ENCODE peak calls at places on chromosomes 6 and 20, in nine cellular contexts. E is CD8-positive, alpha-beta T cell; B is HCT116; D is HL-60; U is hepatocyte; Y is choroid plexus epithelial cell; F is transverse colon; P is right lobe of liver; R is mucosa of descending colon. N is an unnamed sample.
A peak's percentile ranks its signal among the peaks of the same experiment; 100 is the strongest.

GRCh38 chr6:65570340-65570739 is 136.7 kb downstream of the EYS start:
- DNase-seq in E (no peak), B (no peak), D (no peak), U (no peak), Y (peak; percentile 0), F (no peak), P (no peak), R (no peak), N (no peak)

GRCh38 chr20:19964289-19965263 is 52.6 kb upstream of the NAA20 start:
- DNase-seq in E (no peak), B (no peak), D (no peak), U (peak; percentile 81), Y (peak; percentile 95), F (peak; percentile 53), P (peak; percentile 91), R (no peak), N (peak; percentile 46)

GRCh38 chr6:73121421-73121993 is 103.8 kb downstream of the KHDC1L start:
- DNase-seq in E (no peak), B (no peak), D (no peak), U (peak; percentile 22), Y (peak; percentile 29), F (no peak), P (no peak), R (no peak), N (no peak)

GRCh38 chr6:129419324-129419723 is 290.7 kb downstream of the ARHGAP18 start:
- DNase-seq in E (no peak), B (no peak), D (no peak), U (no peak), Y (no peak), F (no peak), P (no peak), R (no peak), N (no peak)

GRCh38 chr20:64144144-64144912 is 19.9 kb upstream of the MYT1 start:
- DNase-seq in E (no peak), B (no peak), D (no peak), U (no peak), Y (no peak), F (no peak), P (peak; percentile 19), R (no peak), N (no peak)

GRCh38 chr6:70221025-70221714 is 81.7 kb downstream of the COL9A1 start:
- DNase-seq in E (no peak), B (no peak), D (no peak), U (peak; percentile 66), Y (peak; percentile 53), F (no peak), P (no peak), R (no peak), N (no peak)

GRCh38 chr6:136371951-136372350 is 82.3 kb upstream of the BCLAF1 start:
- DNase-seq in E (no peak), B (no peak), D (no peak), U (no peak), Y (peak; percentile 1), F (no peak), P (no peak), R (no peak), N (no peak)

GRCh38 chr20:48850681-48851299 is 23.0 kb upstream of the PREX1 start:
- DNase-seq in E (no peak), B (no peak), D (no peak), U (no peak), Y (no peak), F (no peak), P (no peak), R (no peak), N (no peak)

GRCh38 chr6:164085086-164085485 is 670.6 kb downstream of the QKI start:
- DNase-seq in E (no peak), B (no peak), D (no peak), U (no peak), Y (no peak), F (no peak), P (no peak), R (no peak), N (no peak)

GRCh38 chr6:56540950-56541600 is 101.6 kb downstream of the DST start:
- DNase-seq in E (no peak), B (no peak), D (no peak), U (peak; percentile 14), Y (no peak), F (no peak), P (no peak), R (no peak), N (no peak)

GRCh38 chr6:143286280-143286795 is 164.2 kb downstream of the ADAT2 start:
- DNase-seq in E (no peak), B (no peak), D (no peak), U (peak; percentile 14), Y (peak; percentile 32), F (no peak), P (no peak), R (no peak), N (no peak)

GRCh38 chr20:56722042-56722441 is 92.9 kb downstream of the TFAP2C start:
- DNase-seq in E (no peak), B (no peak), D (peak; percentile 83), U (no peak), Y (no peak), F (peak; percentile 30), P (no peak), R (no peak), N (no peak)

GRCh38 chr20:57269148-57269984 is 2.9 kb upstream of the BMP7 start:
- DNase-seq in E (no peak), B (no peak), D (no peak), U (no peak), Y (no peak), F (no peak), P (no peak), R (no peak), N (no peak)

GRCh38 chr6:90849686-90850085 is 262.8 kb upstream of the MAP3K7 start:
- DNase-seq in E (no peak), B (no peak), D (no peak), U (no peak), Y (no peak), F (no peak), P (no peak), R (no peak), N (no peak)

GRCh38 chr6:147711511-147711910 is 203.0 kb downstream of the SAMD5 start:
- DNase-seq in E (no peak), B (no peak), D (no peak), U (no peak), Y (no peak), F (no peak), P (no peak), R (no peak), N (no peak)

GRCh38 chr6:89352329-89353117 is at the start of gene UBE2J1:
- DNase-seq in E (peak; percentile 71), B (peak; percentile 57), D (peak; percentile 63), U (peak; percentile 96), Y (peak; percentile 95), F (peak; percentile 96), P (peak; percentile 98), R (peak; percentile 96), N (peak; percentile 96)

DNA sequence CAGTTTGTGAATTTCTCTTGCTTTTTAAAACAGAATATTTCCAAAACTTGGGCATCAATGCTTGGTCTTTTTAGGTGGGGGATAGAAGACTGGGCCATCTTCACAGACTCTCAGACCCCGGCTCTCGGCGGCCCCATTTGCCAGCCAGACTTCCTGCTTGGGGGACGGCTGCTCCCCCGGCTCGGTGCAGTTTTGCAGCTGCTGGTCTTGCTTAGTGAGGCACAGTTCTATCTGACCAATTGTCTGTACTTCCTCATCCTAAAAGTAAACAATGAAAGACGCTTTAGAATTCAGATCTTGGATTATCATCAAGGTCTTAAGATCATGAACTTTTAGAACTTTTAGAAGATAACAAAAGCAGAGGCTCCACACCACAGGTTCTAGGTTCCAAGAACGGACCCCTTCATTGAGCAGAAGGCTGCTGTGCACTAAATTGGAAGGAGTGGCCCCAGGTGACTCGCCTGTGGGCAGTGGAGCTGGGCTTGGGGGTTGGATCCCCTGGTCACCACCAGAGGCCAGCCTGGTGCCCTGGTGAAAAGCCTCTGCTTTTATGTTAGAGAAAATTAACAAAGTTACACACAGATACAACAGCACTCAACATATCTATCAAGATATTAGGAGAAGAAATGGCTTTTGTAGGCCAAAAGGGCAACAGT is 26.7 kb downstream of the RNASET2 start:
- DNase-seq in E (no peak), B (no peak), D (no peak), U (no peak), Y (no peak), F (no peak), P (no peak), R (no peak), N (no peak)
- TF ChIP-seq CTCF in E (no peak), B (no peak), D (no peak), U (no peak), Y (peak; percentile 11), F (no peak), P (no peak), R (no peak), N (no peak)

DNA sequence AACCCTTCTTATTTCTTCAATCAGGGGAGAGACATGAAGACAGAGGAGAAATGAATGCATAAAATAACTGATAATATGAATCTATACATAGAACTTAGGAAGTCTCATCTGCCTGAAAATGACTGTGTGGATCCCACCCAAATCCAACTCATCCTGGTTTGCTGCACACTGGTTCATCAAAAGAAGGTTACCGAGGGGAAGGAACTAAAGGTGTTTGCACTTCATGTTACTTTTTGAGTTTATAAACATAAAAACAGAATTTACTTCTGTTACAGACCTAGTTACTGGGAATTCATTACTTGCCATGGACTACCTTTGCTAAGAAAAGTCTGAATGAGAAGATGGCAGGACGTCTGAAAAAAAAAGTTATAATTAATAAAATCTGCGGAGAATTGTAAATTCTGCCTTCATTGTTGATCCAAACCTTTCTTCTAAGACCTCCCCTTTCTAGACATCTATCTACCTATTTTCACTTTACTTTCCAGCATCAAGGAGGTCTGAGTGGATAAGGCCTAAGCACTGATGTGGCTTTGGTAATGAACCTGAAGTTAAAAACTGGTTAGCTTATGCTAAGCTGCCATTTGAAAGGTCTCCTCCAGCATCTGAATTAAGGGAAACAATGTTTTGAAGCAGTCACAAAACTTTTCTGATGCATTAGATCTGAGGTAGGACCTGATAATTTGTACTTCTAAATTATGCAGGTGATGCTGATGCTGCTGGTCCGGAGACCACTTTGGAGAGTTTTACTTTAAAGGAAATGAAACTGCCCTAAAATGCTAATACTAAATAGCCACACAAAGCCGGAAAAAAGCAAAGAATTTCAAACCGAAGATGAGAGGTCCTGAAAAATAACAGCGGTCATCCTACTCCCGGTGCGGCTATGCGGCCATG is 84.0 kb downstream of the HFE start:
- DNase-seq in E (no peak), B (no peak), D (no peak), U (no peak), Y (no peak), F (no peak), P (no peak), R (no peak), N (no peak)
- H3K4me3 ChIP-seq in E (peak overlapping the region; percentile 65), B (peak overlapping the region; percentile 92), D (peak overlapping the region; percentile 62), U (peak overlapping the region; percentile 71), Y (peak overlapping the region; percentile 70), F (peak overlapping the region; percentile 73), P (peak overlapping the region; percentile 67), R (peak overlapping the region; percentile 43), N (peak overlapping the region; percentile 56)

GRCh38 chr6:134752445-134752844 is 197.5 kb downstream of the ALDH8A1 start:
- DNase-seq in E (no peak), B (no peak), D (no peak), U (no peak), Y (no peak), F (no peak), P (no peak), R (no peak), N (no peak)
- TF ChIP-seq CTCF in E (no peak), B (no peak), D (no peak), U (no peak), Y (no peak), F (no peak), P (no peak), R (no peak), N (no peak)

DNA sequence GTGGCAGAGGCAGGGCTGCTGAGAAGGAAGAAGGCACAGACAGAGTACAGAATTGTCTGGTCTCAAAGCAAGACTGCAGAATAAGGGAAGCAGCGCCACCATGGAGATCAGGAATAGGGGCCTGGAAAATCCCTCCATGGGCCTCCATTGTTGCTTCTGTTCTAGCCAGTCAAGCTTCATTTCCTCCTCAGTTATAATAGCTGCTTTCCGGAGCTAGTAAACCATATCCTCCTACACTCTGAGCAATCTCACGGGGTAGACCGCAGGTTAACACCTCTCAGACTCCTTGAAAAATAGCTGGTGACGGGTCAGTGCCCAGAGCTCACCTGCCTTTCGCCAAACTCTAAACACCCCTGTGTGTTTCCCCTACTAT is 570 bp upstream of the HLA-DMB start:
- DNase-seq in E (peak; percentile 49), B (no peak), D (no peak), U (no peak), Y (no peak), F (peak; percentile 32), P (no peak), R (no peak), N (no peak)
- H3K4me3 ChIP-seq in E (peak overlapping the region; percentile 79), B (no peak overlapping the region), D (no peak overlapping the region), U (no peak overlapping the region), Y (no peak overlapping the region), F (no peak overlapping the region), P (no peak overlapping the region), R (no peak overlapping the region), N (no peak overlapping the region)